ENCODE peak calls at places on chromosomes 11 and 22, in four cellular contexts. L is stomach, Z is neural progenitor cell, R is lung. N is an unnamed sample.

GRCh38 chr22:42938976-42939375 is 76.0 kb downstream of the PACSIN2 start:
- DNase-seq in Z (no peak), L (no peak), R (no peak), N (no peak)

GRCh38 chr11:843818-844692 is 1.4 kb downstream of the TSPAN4 start:
- DNase-seq in R (peak), L (peak), Z (peak), N (peak)

GRCh38 chr11:64135711-64136110 is 30.2 kb downstream of the MACROD1 start:
- DNase-seq in L (no peak), R (no peak), Z (no peak), N (no peak)

GRCh38 chr11:129249351-129249750 is 57.2 kb upstream of the ARHGAP32 start:
- DNase-seq in R (no peak), Z (no peak), L (no peak), N (no peak)

GRCh38 chr11:2376751-2377451 is at the start of gene CD81:
- DNase-seq in L (peak), R (no peak), Z (peak), N (peak)

GRCh38 chr11:34379081-34379480 is 21.3 kb upstream of the ABTB2 start:
- DNase-seq in Z (no peak), R (no peak), L (no peak), N (no peak)

GRCh38 chr11:81497202-81497804 is 1236.4 kb downstream of the FAM181B start:
- DNase-seq in R (no peak), L (no peak), Z (peak), N (no peak)

GRCh38 chr22:33853200-33854097 is 66.8 kb downstream of the LARGE1 start:
- DNase-seq in R (peak), L (peak), Z (peak), N (peak)

GRCh38 chr11:11813288-11813962 is 28.3 kb upstream of the USP47 start:
- DNase-seq in L (peak), Z (no peak), R (peak), N (no peak)

GRCh38 chr22:18000441-18001039 is 23.8 kb downstream of the MICAL3 start:
- DNase-seq in R (no peak), L (no peak), Z (peak), N (no peak)

GRCh38 chr22:28006271-28006670 is 87.2 kb upstream of the PITPNB start:
- DNase-seq in R (no peak), Z (no peak), L (no peak), N (no peak)

GRCh38 chr22:26336773-26337172 is 92.3 kb upstream of the ASPHD2 start:
- DNase-seq in Z (no peak), L (no peak), R (no peak), N (no peak)

GRCh38 chr11:72373163-72373562 is 61.2 kb downstream of the CLPB start:
- DNase-seq in L (no peak), R (peak), Z (no peak), N (no peak)

GRCh38 chr11:102139081-102139498 is 28.8 kb downstream of the YAP1 start:
- DNase-seq in R (no peak), Z (no peak), L (no peak), N (no peak)

GRCh38 chr11:131465746-131466145 is 95.3 kb downstream of the NTM start:
- DNase-seq in R (no peak), L (no peak), Z (peak), N (no peak)

GRCh38 chr11:93073026-93073425 is 103.6 kb downstream of the MTNR1B start:
- DNase-seq in Z (no peak), L (no peak), R (no peak), N (no peak)

GRCh38 chr22:47128216-47129215 is 366.1 kb downstream of the TBC1D22A start:
- DNase-seq in R (no peak), Z (no peak), L (no peak), N (no peak)

GRCh38 chr22:22166941-22167713 is 77.5 kb upstream of the VPREB1 start:
- DNase-seq in L (no peak), Z (no peak), R (no peak), N (no peak)

GRCh38 chr11:61828629-61829407 is 718 bp downstream of the FADS2 start:
- DNase-seq in R (peak), L (no peak), Z (peak), N (no peak)

GRCh38 chr11:128662960-128663359 is 30.9 kb upstream of the FLI1 start:
- DNase-seq in R (no peak), Z (peak), L (no peak), N (no peak)

GRCh38 chr11:16607675-16608644 is 130.5 kb upstream of the C11orf58 start:
- DNase-seq in L (peak), Z (peak), R (peak), N (peak)

GRCh38 chr22:42434283-42434682 is 2.1 kb upstream of the NFAM1 start:
- DNase-seq in R (no peak), L (no peak), Z (no peak), N (no peak)

GRCh38 chr22:45740236-45740635 is 68.6 kb downstream of the ATXN10 start:
- DNase-seq in R (no peak), L (no peak), Z (no peak), N (no peak)

GRCh38 chr11:102079625-102080024 is 30.6 kb upstream of the YAP1 start:
- DNase-seq in L (no peak), Z (no peak), R (no peak), N (no peak)

GRCh38 chr11:45803981-45804805 is 756 bp upstream of the SLC35C1 start:
- DNase-seq in R (peak), Z (peak), L (peak), N (peak)

GRCh38 chr11:45802531-45803317 is 2.2 kb upstream of the SLC35C1 start:
- DNase-seq in R (no peak), Z (no peak), L (peak), N (peak)

GRCh38 chr11:45805305-45806071 is 539 bp downstream of the SLC35C1 start:
- DNase-seq in Z (peak), R (peak), L (peak), N (peak)

GRCh38 chr11:45806072-45806933 is 1.4 kb downstream of the SLC35C1 start:
- DNase-seq in L (no peak), R (no peak), Z (no peak), N (peak)

DNA sequence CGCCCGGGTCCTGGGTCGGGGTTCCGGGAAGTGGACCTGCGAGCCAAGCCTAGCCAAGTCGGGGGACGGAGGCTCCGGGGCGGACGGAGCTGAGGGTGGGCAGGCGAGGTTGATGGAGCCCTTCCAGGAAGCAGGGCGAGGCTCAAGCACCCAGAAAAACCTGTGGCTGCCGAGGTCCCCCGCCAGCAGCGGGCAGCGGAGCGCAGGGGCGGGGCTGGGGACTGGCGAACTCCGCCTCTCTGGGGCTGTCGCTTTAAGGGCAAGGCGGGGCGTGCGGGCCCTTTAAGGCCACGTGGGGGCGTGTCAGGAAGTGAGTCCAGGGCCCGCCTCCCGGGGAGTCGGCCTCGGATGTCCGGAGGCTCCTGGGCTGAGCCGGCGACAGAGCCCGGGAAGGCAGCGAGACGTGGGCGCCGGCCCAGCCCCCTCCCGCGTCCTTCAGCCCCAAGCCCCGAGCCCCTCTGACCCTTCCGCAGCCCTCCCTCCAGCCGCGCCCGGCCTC is at the start of gene SLC35C1:
- DNase-seq in Z (peak), R (peak), L (peak), N (peak)
- TF ChIP-seq CTCF in Z (peak), R (peak), L (peak), N (no peak)

DNA sequence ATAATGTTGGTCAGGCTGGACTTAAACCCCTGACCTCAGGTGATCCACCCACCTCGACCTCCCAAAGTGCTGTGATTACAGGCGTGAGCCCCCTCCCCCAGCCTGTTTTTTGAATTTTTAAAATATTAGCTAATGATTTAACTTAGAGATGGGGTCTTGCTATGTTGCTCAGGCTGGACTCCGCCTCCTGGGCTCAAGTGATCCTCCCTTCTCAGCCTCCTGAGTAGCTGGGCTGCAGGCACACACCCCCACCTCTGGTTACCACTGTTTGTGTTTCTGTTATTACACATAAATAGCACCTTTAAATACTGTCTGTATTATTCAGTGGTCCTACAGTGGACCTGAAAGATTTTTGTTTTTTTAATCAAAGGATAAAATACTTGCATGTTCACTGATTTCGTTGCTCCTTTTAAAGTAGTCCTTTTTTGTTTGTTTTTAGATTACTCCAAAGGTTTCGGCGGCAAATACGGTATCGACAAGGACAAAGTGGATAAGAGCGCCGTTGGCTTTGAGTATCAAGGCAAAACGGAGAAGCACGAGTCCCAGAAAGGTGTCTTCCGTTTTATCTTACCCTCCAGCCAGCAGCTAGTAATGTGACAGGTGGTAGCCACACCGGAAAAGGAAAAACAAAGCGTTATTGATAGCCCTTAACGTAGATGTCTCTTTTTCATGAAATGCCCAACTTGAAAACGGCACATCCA is 21.1 kb downstream of the CTTN start:
- DNase-seq in R (no peak), Z (no peak), L (no peak), N (no peak)
- H3K4me3 ChIP-seq in R (no peak), Z (no peak), L (no peak), N (no peak)

GRCh38 chr11:73397468-73398131 is 21.4 kb downstream of the RELT start:
- DNase-seq in Z (no peak), R (no peak), L (no peak), N (peak)
- TF ChIP-seq CTCF in Z (no peak), R (no peak), L (no peak), N (no peak)

GRCh38 chr11:20453657-20454316 is 66.3 kb downstream of the PRMT3 start:
- DNase-seq in R (no peak), L (no peak), Z (no peak), N (no peak)
- H3K4me3 ChIP-seq in R (no peak), L (no peak), Z (no peak), N (no peak)

DNA sequence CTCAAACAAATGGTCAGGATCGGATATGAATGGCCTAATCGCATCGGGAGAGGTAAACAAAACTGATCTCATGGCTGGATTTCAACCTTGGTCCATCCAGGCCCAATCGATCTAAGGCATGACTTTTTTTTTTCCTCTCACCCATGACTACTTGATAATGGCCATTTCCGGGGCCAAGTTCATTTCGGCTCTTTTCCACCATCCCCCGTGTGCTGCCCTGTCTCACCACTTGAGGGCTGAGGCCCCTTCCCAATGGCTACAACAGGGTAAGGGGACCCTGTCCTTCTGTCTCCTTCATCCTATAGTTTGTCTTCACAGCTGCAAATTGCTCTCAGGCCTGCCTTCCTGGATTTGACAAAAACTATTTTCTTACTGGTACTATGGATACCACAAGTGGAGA is 26.7 kb downstream of the GRAP2 start:
- DNase-seq in L (no peak), R (no peak), Z (no peak), N (no peak)
- TF ChIP-seq CTCF in L (no peak), R (no peak), Z (peak), N (no peak)

GRCh38 chr11:13318498-13319295 is 41.1 kb downstream of the BMAL1 start:
- DNase-seq in L (no peak), Z (no peak), R (no peak), N (peak)
- H3K4me3 ChIP-seq in L (no peak), Z (no peak), R (no peak), N (no peak)